ENCODE peak calls at places on chromosomes 13 and 19, in nine cellular contexts. S is substantia nigra; E is activated CD8-positive, alpha-beta T cell treated with anti-CD3 and anti-CD28 coated beads, Interleukin-2, amount 10 ng/mL, durations not matched to agents 7 days and 5 days; B is Caco-2; H is A549; R is stimulated activated CD4-positive, alpha-beta T cell treated with anti-CD3 and anti-CD28 coated beads, Interleukin-15, amount 100 ng/mL, for 1 hour; P is choroid plexus epithelial cell; G is Peyer's patch; Y is HepG2. F is an unnamed sample.

GRCh38 chr13:95300625-95301134 is 571 bp downstream of the ABCC4 start:
- DNase-seq in S (peak), E (peak), B (peak), H (peak), R (no peak), P (peak), G (peak), Y (peak), F (peak)

GRCh38 chr19:36051236-36051635 is 2.8 kb downstream of the THAP8 start:
- DNase-seq in S (no peak), E (no peak), B (peak), H (peak), R (no peak), P (peak), G (no peak), Y (peak), F (no peak)

GRCh38 chr13:99961634-99962033 is 9.9 kb downstream of the ZIC5 start:
- DNase-seq in S (no peak), E (no peak), B (no peak), H (no peak), R (no peak), P (no peak), G (no peak), Y (no peak), F (no peak)

GRCh38 chr13:113532156-113532806 is 41.8 kb upstream of the DCUN1D2 start:
- DNase-seq in S (peak), E (no peak), B (peak), H (no peak), R (no peak), P (peak), G (no peak), Y (no peak), F (peak)

GRCh38 chr19:41248895-41249294 is 15.3 kb upstream of the HNRNPUL1 start:
- DNase-seq in S (no peak), E (no peak), B (no peak), H (no peak), R (no peak), P (no peak), G (no peak), Y (no peak), F (no peak)

GRCh38 chr13:100235311-100235901 is 146.5 kb downstream of the PCCA start:
- DNase-seq in S (no peak), E (peak), B (peak), H (peak), R (no peak), P (peak), G (no peak), Y (peak), F (peak)

GRCh38 chr19:13181747-13182388 is 31.7 kb downstream of the IER2 start:
- DNase-seq in S (peak), E (peak), B (no peak), H (no peak), R (no peak), P (peak), G (peak), Y (no peak), F (peak)

GRCh38 chr13:33441015-33441414 is 155.5 kb upstream of the STARD13 start:
- DNase-seq in S (no peak), E (no peak), B (peak), H (peak), R (no peak), P (peak), G (no peak), Y (peak), F (peak)

GRCh38 chr19:7340959-7341837 is 7.5 kb upstream of the ARHGEF18 start:
- DNase-seq in S (peak), E (peak), B (peak), H (peak), R (peak), P (peak), G (peak), Y (peak), F (peak)

GRCh38 chr19:55014714-55015113 is 23.4 kb downstream of the GP6 start:
- DNase-seq in S (no peak), E (peak), B (no peak), H (no peak), R (no peak), P (no peak), G (no peak), Y (no peak), F (no peak)

GRCh38 chr13:50081106-50081898 is 66.1 kb downstream of the KCNRG start:
- DNase-seq in S (peak), E (peak), B (peak), H (peak), R (peak), P (no peak), G (peak), Y (no peak), F (no peak)

GRCh38 chr13:75258159-75258782 is 223.7 kb downstream of the TBC1D4 start:
- DNase-seq in S (no peak), E (no peak), B (peak), H (peak), R (no peak), P (peak), G (no peak), Y (peak), F (peak)